ENCODE peak calls at places on chromosome 1, in ten cellular contexts. U is fibroblast of pulmonary artery, C is Peyer's patch, A is AG04449, K is GM23338, G is GM12865, R is fibroblast of lung, N is HCT116, T is body of pancreas, V is left ventricle myocardium inferior. W is an unnamed sample.

GRCh38 chr1:48596036-48596435 is 124.0 kb upstream of the SPATA6 start:
- DNase-seq in V (no peak), U (peak; percentile 10), N (no peak), K (peak; percentile 44), A (no peak), T (no peak), C (no peak), R (peak; percentile 46), G (no peak), W (peak; percentile 37)

GRCh38 chr1:12438349-12438924 is 179.6 kb downstream of the DHRS3 start:
- DNase-seq in U (no peak), A (no peak), K (no peak), V (no peak), G (peak; percentile 80), N (no peak), T (no peak), R (peak; percentile 64), C (no peak), W (peak; percentile 38)

GRCh38 chr1:12113433-12114339 is 50.6 kb downstream of the TNFRSF8 start:
- DNase-seq in N (no peak), U (peak; percentile 71), K (no peak), C (no peak), V (no peak), T (no peak), R (peak; percentile 34), A (no peak), G (no peak), W (peak; percentile 71)

GRCh38 chr1:90616395-90616794 is 100.7 kb downstream of the BARHL2 start:
- DNase-seq in K (peak; percentile 77), V (no peak), G (peak; percentile 31), U (peak; percentile 0), N (peak; percentile 18), T (no peak), C (no peak), A (no peak), R (no peak), W (no peak)

GRCh38 chr1:21100496-21100895 is 76.2 kb downstream of the EIF4G3 start:
- DNase-seq in U (peak; percentile 84), T (no peak), G (no peak), V (no peak), A (no peak), C (no peak), K (peak; percentile 42), R (no peak), N (no peak), W (peak; percentile 51)

GRCh38 chr1:86704972-86705632 is 726 bp downstream of the SH3GLB1 start:
- DNase-seq in U (peak; percentile 70), T (peak; percentile 52), R (peak; percentile 66), N (peak; percentile 8), A (no peak), C (peak; percentile 75), G (peak; percentile 80), K (peak; percentile 64), V (peak; percentile 70), W (peak; percentile 65)

GRCh38 chr1:45792744-45793143 is 10.7 kb upstream of the MAST2 start:
- DNase-seq in G (no peak), V (no peak), A (no peak), C (no peak), R (no peak), T (no peak), U (no peak), N (no peak), K (no peak), W (no peak)

GRCh38 chr1:2602311-2602835 is 15.8 kb downstream of the PRXL2B start:
- DNase-seq in R (no peak), K (no peak), N (no peak), A (no peak), T (no peak), V (no peak), G (no peak), U (no peak), C (no peak), W (no peak)

GRCh38 chr1:35300376-35300775 is 31.9 kb downstream of the ZMYM4 start:
- DNase-seq in R (no peak), T (no peak), U (no peak), K (no peak), V (no peak), A (no peak), N (no peak), G (no peak), C (no peak), W (no peak)

GRCh38 chr1:35294809-35295208 is 26.3 kb downstream of the ZMYM4 start:
- DNase-seq in N (no peak), G (no peak), T (no peak), U (no peak), C (no peak), K (no peak), A (no peak), V (no peak), R (no peak), W (no peak)

GRCh38 chr1:35301674-35302392 is 33.3 kb downstream of the ZMYM4 start:
- DNase-seq in T (no peak), R (no peak), U (no peak), N (no peak), V (no peak), K (no peak), G (no peak), A (no peak), C (no peak), W (no peak)

DNA sequence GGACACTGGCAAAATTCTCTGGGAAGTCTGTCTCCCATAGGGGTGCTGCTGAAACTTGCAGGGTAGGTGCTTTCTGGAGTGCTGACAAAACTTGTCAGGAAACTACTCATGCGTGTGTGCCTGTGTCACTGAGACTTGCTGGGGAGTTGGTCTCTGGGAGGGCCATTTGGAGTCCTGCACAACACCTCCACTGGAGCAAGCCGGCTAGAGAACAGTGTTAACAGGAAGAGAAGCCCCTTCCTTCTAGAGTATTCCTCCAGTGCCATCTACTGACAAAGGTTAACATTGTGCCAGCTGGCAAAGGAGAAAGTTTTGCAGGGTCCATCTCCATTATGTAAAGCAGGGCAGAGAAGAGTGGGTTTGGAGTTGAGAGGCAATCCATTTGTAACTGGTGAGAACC is 30.0 kb downstream of the ZMYM4 start:
- DNase-seq in V (no peak), R (peak; percentile 44), T (peak; percentile 16), N (no peak), K (peak; percentile 77), U (peak; percentile 64), A (no peak), G (peak; percentile 80), C (no peak), W (peak; percentile 45)
- TF ChIP-seq CTCF in V (peak; percentile 52), R (peak; percentile 46), T (peak; percentile 47), N (peak; percentile 33), K (peak; percentile 57), U (peak; percentile 63), A (peak; percentile 45), G (peak; percentile 67), C (peak; percentile 48), W (peak; percentile 59)

GRCh38 chr1:204733869-204734596 is 48.5 kb upstream of the LRRN2 start:
- DNase-seq in R (no peak), C (no peak), V (no peak), T (no peak), N (no peak), U (no peak), A (no peak), K (no peak), G (no peak), W (no peak)

GRCh38 chr1:204738506-204738905 is 53.0 kb upstream of the LRRN2 start:
- DNase-seq in T (no peak), C (no peak), N (no peak), K (no peak), A (no peak), G (no peak), U (no peak), R (no peak), V (no peak), W (no peak)

GRCh38 chr1:204740354-204740753 is 54.8 kb upstream of the LRRN2 start:
- DNase-seq in V (no peak), G (no peak), T (no peak), K (no peak), R (no peak), A (no peak), N (no peak), C (no peak), U (no peak), W (no peak)

GRCh38 chr1:204735042-204735441 is 49.5 kb upstream of the LRRN2 start:
- DNase-seq in C (no peak), R (no peak), G (no peak), V (no peak), N (no peak), U (no peak), K (no peak), A (no peak), T (no peak), W (no peak)

GRCh38 chr1:204736861-204737260 is 51.3 kb upstream of the LRRN2 start:
- DNase-seq in G (no peak), N (no peak), A (no peak), U (no peak), V (no peak), T (no peak), C (no peak), R (no peak), K (no peak), W (no peak)
- H3K4me3 ChIP-seq in G (no peak overlapping the region), N (no peak overlapping the region), A (no peak overlapping the region), U (no peak overlapping the region), V (no peak overlapping the region), T (no peak overlapping the region), C (no peak overlapping the region), R (no peak overlapping the region), K (no peak overlapping the region), W (no peak overlapping the region)

DNA sequence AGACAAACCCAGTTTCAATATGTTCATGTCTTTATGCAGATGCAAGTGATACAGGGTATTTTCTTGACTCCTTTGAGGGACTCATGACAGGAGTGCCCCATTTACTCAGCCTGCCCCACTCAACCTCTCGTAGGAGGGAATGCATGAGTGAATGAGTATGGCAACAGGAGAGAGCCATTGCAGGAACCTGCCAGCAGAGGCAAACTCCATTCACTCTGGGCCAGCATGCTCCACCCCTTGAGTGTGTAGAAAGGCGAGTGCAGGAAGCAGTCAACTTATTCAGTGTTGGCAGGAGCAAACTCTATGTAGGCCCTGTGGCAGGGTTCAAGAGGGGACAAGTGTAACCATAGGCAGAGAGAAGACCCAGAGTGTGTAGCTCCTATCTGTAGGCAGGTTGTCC is 1526.3 kb downstream of the PLA2G4A start:
- DNase-seq in C (no peak), K (no peak), U (no peak), G (no peak), T (no peak), V (no peak), N (no peak), A (no peak), R (no peak), W (no peak)
- TF ChIP-seq CTCF in C (no peak), K (no peak), U (no peak), G (no peak), T (no peak), V (no peak), N (no peak), A (no peak), R (no peak), W (no peak)

GRCh38 chr1:26162220-26162703 is 3.4 kb downstream of the FAM110D start:
- DNase-seq in G (no peak), U (no peak), T (no peak), C (no peak), N (no peak), A (no peak), R (no peak), V (no peak), K (no peak), W (no peak)

GRCh38 chr1:26161408-26162219 is 2.7 kb downstream of the FAM110D start:
- DNase-seq in K (peak; percentile 76), N (no peak), T (peak; percentile 65), V (peak; percentile 74), U (peak; percentile 45), C (no peak), R (peak; percentile 65), A (no peak), G (no peak), W (peak; percentile 39)

GRCh38 chr1:26159113-26160039 is 497 bp downstream of the FAM110D start:
- DNase-seq in R (no peak), G (no peak), K (no peak), T (no peak), N (no peak), C (no peak), U (no peak), V (peak; percentile 63), A (no peak), W (no peak)

GRCh38 chr1:26158271-26159112 is at the start of gene FAM110D:
- DNase-seq in K (peak; percentile 49), G (no peak), R (no peak), U (no peak), N (no peak), V (peak; percentile 45), A (no peak), C (peak; percentile 29), T (no peak), W (no peak)

DNA sequence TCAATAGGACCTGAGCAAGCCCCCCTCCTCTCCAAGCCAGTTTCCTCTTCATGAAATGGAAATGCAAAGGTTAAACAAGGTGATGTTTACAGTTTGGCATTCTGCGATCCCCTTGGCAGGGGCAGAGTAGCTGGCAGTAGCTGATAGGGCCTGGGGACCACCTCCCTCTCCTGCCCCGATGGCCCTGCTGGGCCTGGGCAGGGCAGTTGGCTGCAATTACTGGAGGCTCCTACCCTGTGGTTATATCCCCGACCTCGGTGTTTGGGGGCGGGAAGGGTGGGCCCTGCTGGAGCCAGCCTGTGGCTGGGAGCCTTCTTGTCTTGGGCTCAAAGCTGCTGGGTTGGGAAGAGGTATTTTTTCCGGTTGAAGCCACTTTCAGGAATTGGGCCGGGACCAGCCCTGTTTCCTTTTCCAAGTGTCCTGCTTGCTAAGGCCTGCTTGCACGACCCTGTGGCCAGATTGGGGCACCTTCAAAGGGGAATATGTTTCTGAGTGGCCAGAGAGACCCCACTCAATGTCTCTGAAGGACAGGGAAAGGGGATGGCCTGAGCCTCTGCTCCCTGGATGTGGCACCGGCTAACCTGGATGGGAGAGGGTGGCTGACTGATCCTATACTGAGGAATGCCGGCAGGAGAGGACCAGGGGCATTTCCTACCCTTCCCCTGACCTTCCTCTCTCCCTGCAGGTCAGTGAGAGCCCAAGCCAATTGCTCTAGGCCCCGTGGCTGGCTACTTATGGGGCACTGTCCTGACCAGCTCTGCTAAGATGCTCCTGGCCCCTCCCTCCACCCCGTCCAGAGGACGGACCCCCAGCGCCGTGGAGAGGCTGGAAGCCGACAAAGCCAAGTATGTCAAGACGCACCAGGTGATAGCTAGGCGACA is 1.9 kb downstream of the FAM110D start:
- DNase-seq in C (no peak), N (no peak), R (no peak), K (peak; percentile 35), G (no peak), V (no peak), U (no peak), T (no peak), A (no peak), W (no peak)
- H3K4me3 ChIP-seq in C (peak overlapping the region; percentile 24), N (no peak overlapping the region), R (peak overlapping the region; percentile 45), K (peak overlapping the region; percentile 65), G (no peak overlapping the region), V (peak overlapping the region; percentile 68), U (no peak overlapping the region), T (no peak overlapping the region), A (peak overlapping the region; percentile 30), W (no peak overlapping the region)